ENCODE peak calls at places on chromosomes 1 and 21, in seven cellular contexts. V, Z, U, L, P, J and F are unnamed samples.

GRCh38 chr1:33080885-33081553 is at the start of gene AZIN2:
- DNase-seq in V (peak; percentile 100), Z (peak; percentile 94), U (peak; percentile 92), L (peak; percentile 97), P (peak; percentile 97), J (peak; percentile 96), F (peak; percentile 93)

GRCh38 chr1:223849855-223850254 is 4.1 kb upstream of the TP53BP2 start:
- DNase-seq in V (no peak), Z (no peak), U (no peak), L (no peak), P (no peak), J (no peak), F (no peak)

GRCh38 chr1:89725016-89725380 is 92.1 kb downstream of the LRRC8C start:
- DNase-seq in V (no peak), Z (no peak), U (peak; percentile 83), L (peak; percentile 27), P (no peak), J (peak; percentile 94), F (no peak)

GRCh38 chr1:185439727-185440415 is 122.8 kb upstream of the IVNS1ABP start:
- DNase-seq in V (no peak), Z (no peak), U (peak; percentile 81), L (peak; percentile 57), P (no peak), J (peak; percentile 95), F (peak; percentile 86)

GRCh38 chr1:32984090-32984828 is 19.6 kb upstream of the RNF19B start:
- DNase-seq in V (no peak), Z (no peak), U (peak; percentile 41), L (no peak), P (no peak), J (peak; percentile 67), F (no peak)

GRCh38 chr1:33955101-33955500 is 91.2 kb downstream of the HMGB4 start:
- DNase-seq in V (no peak), Z (no peak), U (no peak), L (no peak), P (no peak), J (no peak), F (no peak)

GRCh38 chr1:17558954-17559617 is 19.6 kb downstream of the ARHGEF10L start:
- DNase-seq in V (no peak), Z (no peak), U (no peak), L (no peak), P (no peak), J (peak; percentile 56), F (no peak)

GRCh38 chr1:77888071-77888428 is 374 bp upstream of the NEXN start:
- DNase-seq in V (no peak), Z (no peak), U (peak; percentile 87), L (peak; percentile 66), P (no peak), J (peak; percentile 80), F (no peak)

GRCh38 chr1:19006000-19006399 is 49.5 kb upstream of the IFFO2 start:
- DNase-seq in V (no peak), Z (no peak), U (no peak), L (no peak), P (no peak), J (no peak), F (no peak)

GRCh38 chr1:1621173-1621661 is 5.9 kb downstream of the MIB2 start:
- DNase-seq in V (no peak), Z (no peak), U (no peak), L (no peak), P (no peak), J (no peak), F (no peak)
- H4K20me1 ChIP-seq in V (peaks cover 22% of the 10 kb centered on the region), Z (no peaks in the 10 kb centered on the region), U (no peaks in the 10 kb centered on the region), L (peaks cover 7% of the 10 kb centered on the region), P (peaks cover 20% of the 10 kb centered on the region), J (no peaks in the 10 kb centered on the region), F (no peaks in the 10 kb centered on the region)

GRCh38 chr1:62434612-62434994 is 2.2 kb upstream of the USP1 start:
- DNase-seq in V (no peak), Z (no peak), U (no peak), L (no peak), P (no peak), J (no peak), F (no peak)
- H4K20me1 ChIP-seq in V (peaks cover 7% of the 10 kb centered on the region), Z (peaks cover 19% of the 10 kb centered on the region), U (no peaks in the 10 kb centered on the region), L (peaks cover 17% of the 10 kb centered on the region), P (peaks cover 17% of the 10 kb centered on the region), J (no peaks in the 10 kb centered on the region), F (peaks cover 4% of the 10 kb centered on the region)

GRCh38 chr21:34885636-34886553 is 163.2 kb downstream of the RUNX1 start:
- DNase-seq in V (peak; percentile 55), Z (no peak), U (no peak), L (peak; percentile 72), P (peak; percentile 33), J (peak; percentile 43), F (no peak)

GRCh38 chr21:34888569-34889286 is 160.4 kb downstream of the RUNX1 start:
- DNase-seq in V (peak; percentile 86), Z (peak; percentile 72), U (peak; percentile 96), L (peak; percentile 97), P (peak; percentile 92), J (peak; percentile 98), F (peak; percentile 91)

GRCh38 chr21:34885125-34885524 is 164.0 kb downstream of the RUNX1 start:
- DNase-seq in V (no peak), Z (no peak), U (no peak), L (no peak), P (no peak), J (peak; percentile 45), F (no peak)

GRCh38 chr21:34887729-34888568 is 161.2 kb downstream of the RUNX1 start:
- DNase-seq in V (no peak), Z (peak; percentile 31), U (peak; percentile 98), L (peak; percentile 91), P (peak; percentile 83), J (peak; percentile 99), F (peak; percentile 81)

GRCh38 chr21:34886554-34887385 is 162.3 kb downstream of the RUNX1 start:
- DNase-seq in V (peak; percentile 66), Z (no peak), U (no peak), L (peak; percentile 45), P (peak; percentile 50), J (peak; percentile 50), F (no peak)
- H4K20me1 ChIP-seq in V (peaks cover 21% of the 10 kb centered on the region), Z (peaks cover 36% of the 10 kb centered on the region), U (no peaks in the 10 kb centered on the region), L (peaks cover 3% of the 10 kb centered on the region), P (peaks cover 59% of the 10 kb centered on the region), J (no peaks in the 10 kb centered on the region), F (peaks cover 23% of the 10 kb centered on the region)

DNA sequence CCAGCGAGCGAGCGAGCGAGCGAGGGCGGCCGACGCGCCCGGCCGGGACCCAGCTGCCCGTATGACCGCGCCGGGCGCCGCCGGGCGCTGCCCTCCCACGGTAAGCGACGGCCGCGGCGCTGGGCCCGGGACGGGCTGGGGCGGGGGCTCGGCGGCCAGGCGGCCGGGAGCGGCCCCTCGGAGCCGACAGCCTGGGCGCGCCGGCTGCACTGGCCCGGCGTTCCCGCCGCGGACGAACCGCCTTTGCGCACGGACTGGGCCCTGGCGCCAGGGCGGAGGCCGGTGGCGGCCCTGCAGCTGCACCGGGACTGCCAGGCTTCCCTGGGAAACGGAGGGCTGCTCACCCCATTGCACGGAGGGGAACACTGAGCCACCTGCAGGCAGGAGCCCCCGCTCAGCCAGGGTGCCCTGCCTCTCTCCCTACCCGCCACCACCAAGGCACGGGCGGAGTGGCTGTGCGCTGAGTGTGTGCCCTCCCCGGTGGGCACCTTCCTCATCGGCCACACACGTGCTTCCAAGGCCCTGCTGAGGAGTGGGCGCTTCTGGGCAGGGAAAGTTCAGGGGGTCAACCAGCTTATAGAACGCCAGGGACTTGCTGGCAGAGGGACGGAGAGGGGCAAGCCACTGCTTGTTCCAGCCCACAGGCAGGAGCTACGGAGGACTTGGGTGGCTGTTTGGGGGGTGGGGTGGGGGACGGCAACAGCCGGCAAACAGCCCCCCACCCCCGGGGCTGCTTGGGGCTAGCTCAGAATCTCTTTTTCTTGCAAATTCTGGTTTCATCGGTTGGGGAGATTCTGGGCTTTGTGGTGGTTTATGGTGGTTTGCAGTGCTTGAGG is 532 bp downstream of the CSF1 start:
- DNase-seq in V (peak; percentile 67), Z (no peak), U (peak; percentile 26), L (no peak), P (peak; percentile 46), J (peak; percentile 6), F (no peak)
- H4K20me1 ChIP-seq in V (peaks cover 4% of the 10 kb centered on the region), Z (no peaks in the 10 kb centered on the region), U (no peaks in the 10 kb centered on the region), L (no peaks in the 10 kb centered on the region), P (no peaks in the 10 kb centered on the region), J (no peaks in the 10 kb centered on the region), F (peaks cover 14% of the 10 kb centered on the region)

GRCh38 chr21:34846601-34847112 is 177.9 kb downstream of the CLIC6 start:
- DNase-seq in V (no peak), Z (no peak), U (peak; percentile 86), L (peak; percentile 58), P (no peak), J (peak; percentile 74), F (peak; percentile 80)
- H4K20me1 ChIP-seq in V (no peaks in the 10 kb centered on the region), Z (no peaks in the 10 kb centered on the region), U (no peaks in the 10 kb centered on the region), L (no peaks in the 10 kb centered on the region), P (peaks cover 55% of the 10 kb centered on the region), J (peaks cover 15% of the 10 kb centered on the region), F (peaks cover 7% of the 10 kb centered on the region)

GRCh38 chr1:160437432-160438319 is 37.3 kb downstream of the VANGL2 start:
- DNase-seq in V (no peak), Z (peak; percentile 72), U (no peak), L (no peak), P (peak; percentile 53), J (no peak), F (no peak)

GRCh38 chr1:160439718-160440117 is 39.4 kb downstream of the VANGL2 start:
- DNase-seq in V (no peak), Z (no peak), U (no peak), L (no peak), P (no peak), J (no peak), F (no peak)

GRCh38 chr1:160438935-160439334 is 38.6 kb downstream of the VANGL2 start:
- DNase-seq in V (no peak), Z (peak; percentile 26), U (no peak), L (no peak), P (no peak), J (no peak), F (no peak)

GRCh38 chr1:160438320-160438918 is 38.1 kb downstream of the VANGL2 start:
- DNase-seq in V (no peak), Z (peak; percentile 30), U (no peak), L (no peak), P (no peak), J (no peak), F (no peak)

GRCh38 chr1:160436975-160437374 is 36.6 kb downstream of the VANGL2 start:
- DNase-seq in V (no peak), Z (no peak), U (peak; percentile 12), L (no peak), P (no peak), J (no peak), F (no peak)
- H4K20me1 ChIP-seq in V (no peaks in the 10 kb centered on the region), Z (no peaks in the 10 kb centered on the region), U (no peaks in the 10 kb centered on the region), L (no peaks in the 10 kb centered on the region), P (no peaks in the 10 kb centered on the region), J (no peaks in the 10 kb centered on the region), F (no peaks in the 10 kb centered on the region)